ENCODE peak calls at places on chromosomes 11 and 22, in seven cellular contexts. E is fibroblast of mammary gland, B is sigmoid colon, H is lower leg skin, P is spleen, J is pancreas, T is fibroblast of lung. U is an unnamed sample.

GRCh38 chr11:95692526-95693270 is 96.9 kb downstream of the FAM76B start:
- DNase-seq in H (no peak), E (no peak), B (no peak), P (no peak), J (no peak), T (peak), U (peak)

GRCh38 chr22:29265929-29266328 is 1.9 kb downstream of the RHBDD3 start:
- DNase-seq in B (no peak), E (peak), J (no peak), P (no peak), H (no peak), T (peak), U (no peak)

GRCh38 chr11:14189874-14190273 is 169.1 kb downstream of the RRAS2 start:
- DNase-seq in H (peak), P (no peak), J (no peak), T (peak), B (peak), E (peak), U (no peak)

GRCh38 chr11:933936-934335 is 8.3 kb downstream of the AP2A2 start:
- DNase-seq in E (no peak), P (no peak), B (no peak), H (no peak), T (no peak), J (no peak), U (no peak)

GRCh38 chr11:64032050-64032449 is 3.7 kb upstream of the FLRT1 start:
- DNase-seq in H (no peak), J (no peak), B (no peak), E (peak), P (no peak), T (no peak), U (peak)

GRCh38 chr11:32830796-32831195 is 1.1 kb downstream of the PRRG4 start:
- DNase-seq in T (no peak), J (no peak), E (no peak), P (no peak), H (no peak), B (no peak), U (no peak)

GRCh38 chr11:131674051-131674755 is 303.8 kb downstream of the NTM start:
- DNase-seq in P (no peak), H (peak), J (peak), E (peak), T (peak), B (peak), U (peak)

GRCh38 chr11:110711776-110712642 is at the start of gene ARHGAP20:
- DNase-seq in H (peak), J (peak), E (peak), B (peak), P (peak), T (peak), U (peak)

GRCh38 chr11:84437129-84438123 is 1151.3 kb upstream of the CCDC90B start:
- DNase-seq in E (peak), T (no peak), P (no peak), H (no peak), B (no peak), J (peak), U (no peak)

GRCh38 chr11:124798991-124799383 is 1.2 kb downstream of the MSANTD2 start:
- DNase-seq in T (peak), H (no peak), E (peak), P (no peak), B (no peak), J (no peak), U (peak)

GRCh38 chr11:34975482-34975881 is 59.1 kb downstream of the PDHX start:
- DNase-seq in J (no peak), H (no peak), E (no peak), P (no peak), T (no peak), B (no peak), U (no peak)

GRCh38 chr22:49521787-49522224 is 305.9 kb downstream of the BRD1 start:
- DNase-seq in P (peak), H (no peak), B (peak), T (no peak), E (no peak), J (no peak), U (no peak)

GRCh38 chr22:48666620-48667019 is 1161.1 kb downstream of the BRD1 start:
- DNase-seq in B (no peak), E (no peak), H (no peak), T (no peak), P (no peak), J (no peak), U (no peak)

GRCh38 chr11:14625804-14626203 is 17.8 kb upstream of the PDE3B start:
- DNase-seq in E (no peak), T (no peak), H (no peak), P (no peak), J (no peak), B (no peak), U (no peak)

GRCh38 chr11:91248199-91248807 is 976.3 kb upstream of the FAT3 start:
- DNase-seq in H (no peak), T (peak), E (peak), B (no peak), J (no peak), P (no peak), U (peak)

GRCh38 chr22:19175602-19176174 is 2.8 kb downstream of the SLC25A1 start:
- DNase-seq in H (no peak), B (no peak), P (no peak), T (no peak), E (no peak), J (no peak), U (no peak)

GRCh38 chr22:24451162-24451561 is 23.8 kb downstream of the ADORA2A start:
- DNase-seq in B (no peak), E (no peak), J (no peak), T (no peak), H (no peak), P (no peak), U (no peak)

GRCh38 chr11:78202733-78203167 is 14.0 kb downstream of the USP35 start:
- DNase-seq in T (no peak), B (peak), P (peak), J (no peak), H (no peak), E (no peak), U (no peak)

GRCh38 chr11:70005107-70005818 is 72.9 kb upstream of the ANO1 start:
- DNase-seq in E (peak), T (peak), J (no peak), P (no peak), B (no peak), H (no peak), U (peak)

GRCh38 chr11:125949271-125950177 is 3.7 kb downstream of the VSIG10L2 start:
- DNase-seq in B (no peak), E (no peak), J (no peak), H (no peak), T (no peak), P (no peak), U (no peak)

GRCh38 chr11:125948278-125949051 is 2.6 kb downstream of the VSIG10L2 start:
- DNase-seq in B (no peak), H (peak), P (no peak), T (no peak), J (no peak), E (no peak), U (no peak)

GRCh38 chr11:125951731-125952130 is 5.9 kb downstream of the VSIG10L2 start:
- DNase-seq in J (no peak), H (peak), P (peak), E (no peak), T (no peak), B (no peak), U (no peak)

GRCh38 chr11:125950696-125951645 is 5.1 kb downstream of the VSIG10L2 start:
- DNase-seq in T (peak), P (peak), H (peak), B (peak), E (peak), J (no peak), U (peak)

DNA sequence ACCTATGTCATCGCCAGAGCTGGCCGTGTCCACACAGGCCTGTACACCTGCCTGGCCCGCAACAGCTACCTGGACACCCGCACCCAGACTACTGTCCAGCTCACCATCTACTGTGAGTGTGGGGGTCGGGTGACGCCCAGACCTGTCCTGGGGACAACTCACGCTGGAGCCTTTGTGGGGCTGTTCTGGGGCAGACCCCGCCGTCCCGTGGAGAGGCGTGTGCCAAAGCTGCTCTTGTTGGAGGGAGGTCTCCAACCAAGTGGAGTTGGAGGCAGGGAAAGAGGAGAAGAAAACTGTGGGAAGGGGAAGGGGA is 4.3 kb downstream of the VSIG10L2 start:
- DNase-seq in T (no peak), E (no peak), P (peak), H (peak), J (no peak), B (no peak), U (no peak)
- TF ChIP-seq CTCF in T (no peak), E (no peak), P (no peak), H (no peak), J (no peak), B (no peak), U (no peak)

DNA sequence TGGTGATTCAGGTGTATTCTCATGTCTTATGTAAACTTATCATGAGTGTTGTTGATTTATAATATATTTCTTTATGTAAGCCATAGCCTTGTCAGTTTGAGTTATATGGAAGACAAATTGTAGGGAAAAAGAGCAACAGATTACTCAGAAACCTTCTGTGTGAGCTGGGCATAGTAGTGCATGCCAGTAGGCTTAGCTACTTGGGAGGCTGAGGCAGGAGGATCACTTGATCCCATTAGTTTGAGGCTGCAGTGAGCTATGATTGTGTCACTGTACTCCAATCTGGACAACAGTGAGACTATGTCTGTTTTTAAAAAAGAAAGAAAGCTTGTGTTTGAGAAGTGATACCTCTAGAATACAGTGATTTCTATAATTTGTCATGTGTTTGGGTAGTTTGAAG is 2.2 kb upstream of the RAB30 start:
- DNase-seq in E (no peak), T (no peak), P (no peak), J (no peak), H (no peak), B (no peak), U (no peak)
- H3K4me3 ChIP-seq in E (no peak), T (no peak), P (no peak), J (no peak), H (no peak), B (no peak), U (no peak)

GRCh38 chr11:67060111-67060522 is 3.5 kb downstream of the RHOD start:
- DNase-seq in E (no peak), J (no peak), P (no peak), H (no peak), B (no peak), T (no peak), U (peak)
- TF ChIP-seq CTCF in E (no peak), J (no peak), P (no peak), H (no peak), B (no peak), T (no peak), U (peak)

GRCh38 chr11:90135016-90135415 is 553 bp downstream of the NAALAD2 start:
- DNase-seq in P (no peak), J (no peak), E (peak), H (no peak), T (no peak), B (no peak), U (no peak)
- H3K4me3 ChIP-seq in P (peak), J (no peak), E (peak), H (peak), T (peak), B (peak), U (peak)

U was measured in choroid plexus epithelial cell.